ENCODE peak calls at places on chromosomes 4 and X, in seven cellular contexts. L, Q, Y, A, S, U and Z are unnamed samples.

GRCh38 chr4:24237709-24238108 is 346.6 kb downstream of the DHX15 start:
- DNase-seq in L (no peak), Q (no peak), Y (no peak), A (no peak), S (no peak), U (no peak), Z (no peak)

GRCh38 chrX:40109288-40110008 is 11.7 kb upstream of the BCOR start:
- DNase-seq in L (no peak), Q (peak), Y (no peak), A (no peak), S (peak), U (peak), Z (peak)

GRCh38 chrX:101485212-101486064 is at the start of gene ARMCX4:
- DNase-seq in L (no peak), Q (peak), Y (no peak), A (no peak), S (peak), U (no peak), Z (peak)

GRCh38 chr4:72797486-72797885 is 228.5 kb upstream of the ADAMTS3 start:
- DNase-seq in L (no peak), Q (no peak), Y (no peak), A (no peak), S (no peak), U (no peak), Z (no peak)

GRCh38 chr4:152698012-152698499 is 18.3 kb upstream of the TMEM154 start:
- DNase-seq in L (no peak), Q (no peak), Y (no peak), A (no peak), S (no peak), U (no peak), Z (no peak)

GRCh38 chr4:113603926-113604325 is 157.6 kb downstream of the CAMK2D start:
- DNase-seq in L (no peak), Q (no peak), Y (no peak), A (no peak), S (no peak), U (no peak), Z (no peak)

GRCh38 chr4:26807330-26807729 is 53.3 kb upstream of the STIM2 start:
- DNase-seq in L (no peak), Q (no peak), Y (no peak), A (no peak), S (no peak), U (no peak), Z (no peak)

GRCh38 chr4:99653921-99654890 is 3.4 kb downstream of the C4orf54 start:
- DNase-seq in L (no peak), Q (no peak), Y (no peak), A (no peak), S (no peak), U (no peak), Z (no peak)

GRCh38 chr4:140673729-140674128 is 82.5 kb downstream of the TBC1D9 start:
- DNase-seq in L (no peak), Q (no peak), Y (peak), A (no peak), S (no peak), U (no peak), Z (no peak)

GRCh38 chr4:182642831-182643230 is 274.4 kb downstream of the DCTD start:
- DNase-seq in L (no peak), Q (no peak), Y (no peak), A (no peak), S (no peak), U (peak), Z (no peak)

GRCh38 chr4:121666091-121666679 is 30.6 kb downstream of the ANXA5 start:
- DNase-seq in L (no peak), Q (no peak), Y (no peak), A (no peak), S (no peak), U (no peak), Z (no peak)

GRCh38 chr4:121668368-121669162 is 28.2 kb downstream of the ANXA5 start:
- DNase-seq in L (peak), Q (no peak), Y (peak), A (no peak), S (no peak), U (no peak), Z (no peak)

GRCh38 chr4:121674191-121674590 is 22.6 kb downstream of the ANXA5 start:
- DNase-seq in L (no peak), Q (no peak), Y (no peak), A (no peak), S (no peak), U (no peak), Z (no peak)

GRCh38 chr4:121665371-121665770 is 31.4 kb downstream of the ANXA5 start:
- DNase-seq in L (no peak), Q (no peak), Y (no peak), A (no peak), S (no peak), U (no peak), Z (no peak)

GRCh38 chr4:121669163-121669550 is 27.6 kb downstream of the ANXA5 start:
- DNase-seq in L (no peak), Q (no peak), Y (no peak), A (no peak), S (no peak), U (no peak), Z (no peak)
- H3K4me3 ChIP-seq in L (no peak), Q (no peak), Y (no peak), A (no peak), S (no peak), U (no peak), Z (no peak)

GRCh38 chrX:75113664-75114063 is 42.4 kb downstream of the ABCB7 start:
- DNase-seq in L (no peak), Q (no peak), Y (no peak), A (no peak), S (no peak), U (no peak), Z (no peak)

GRCh38 chrX:75118296-75118695 is 37.8 kb downstream of the ABCB7 start:
- DNase-seq in L (no peak), Q (no peak), Y (no peak), A (no peak), S (no peak), U (no peak), Z (no peak)

GRCh38 chrX:75114638-75115037 is 41.4 kb downstream of the ABCB7 start:
- DNase-seq in L (no peak), Q (no peak), Y (no peak), A (no peak), S (no peak), U (no peak), Z (no peak)

GRCh38 chrX:75115707-75116413 is 40.2 kb downstream of the ABCB7 start:
- DNase-seq in L (no peak), Q (no peak), Y (no peak), A (no peak), S (no peak), U (no peak), Z (no peak)
- H3K4me3 ChIP-seq in L (no peak), Q (no peak), Y (no peak), A (no peak), S (no peak), U (no peak), Z (no peak)

DNA sequence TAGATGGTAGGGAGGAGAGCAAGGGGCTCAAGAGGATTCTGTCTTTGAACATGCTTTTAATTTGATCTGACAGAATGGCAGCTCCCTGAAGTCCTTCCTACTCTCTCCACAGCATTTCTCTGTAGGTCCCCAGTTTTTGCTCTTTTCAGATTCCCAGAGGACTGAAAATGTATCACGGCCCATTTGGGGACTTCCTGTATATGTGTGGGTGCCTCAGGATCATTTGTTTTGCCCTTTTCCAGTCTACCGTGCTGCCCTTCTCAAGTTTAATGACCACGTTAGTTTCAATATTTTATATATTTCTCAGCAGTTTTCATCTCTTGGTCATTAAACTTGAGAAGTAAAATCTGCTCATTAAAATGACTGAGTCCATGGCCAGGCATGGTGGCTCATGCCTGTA is 2.3 kb downstream of the TBC1D1 start:
- DNase-seq in L (no peak), Q (no peak), Y (no peak), A (no peak), S (no peak), U (no peak), Z (no peak)
- H3K4me3 ChIP-seq in L (no peak), Q (no peak), Y (no peak), A (no peak), S (no peak), U (no peak), Z (no peak)

GRCh38 chr4:123579961-123580360 is 183.4 kb downstream of the SPRY1 start:
- DNase-seq in L (no peak), Q (no peak), Y (no peak), A (no peak), S (no peak), U (no peak), Z (no peak)
- H3K4me3 ChIP-seq in L (no peak), Q (no peak), Y (no peak), A (no peak), S (no peak), U (no peak), Z (no peak)

GRCh38 chrX:54325077-54325476 is 32.8 kb downstream of the WNK3 start:
- DNase-seq in L (no peak), Q (no peak), Y (no peak), A (no peak), S (no peak), U (no peak), Z (no peak)

GRCh38 chrX:54320067-54320466 is 37.8 kb downstream of the WNK3 start:
- DNase-seq in L (no peak), Q (no peak), Y (no peak), A (no peak), S (no peak), U (no peak), Z (no peak)
- H3K4me3 ChIP-seq in L (no peak), Q (no peak), Y (no peak), A (no peak), S (no peak), U (no peak), Z (no peak)

GRCh38 chr4:87783781-87784180 is 15.6 kb upstream of the IBSP start:
- DNase-seq in L (no peak), Q (no peak), Y (no peak), A (no peak), S (no peak), U (no peak), Z (no peak)

GRCh38 chr4:87781569-87781968 is 17.8 kb upstream of the IBSP start:
- DNase-seq in L (no peak), Q (no peak), Y (no peak), A (no peak), S (no peak), U (no peak), Z (no peak)

GRCh38 chr4:87785858-87786509 is 13.4 kb upstream of the IBSP start:
- DNase-seq in L (no peak), Q (no peak), Y (no peak), A (peak), S (no peak), U (no peak), Z (no peak)
- H3K4me3 ChIP-seq in L (no peak), Q (no peak), Y (no peak), A (no peak), S (no peak), U (no peak), Z (no peak)

GRCh38 chr4:1596393-1596792 is 87.7 kb downstream of the FAM53A start:
- DNase-seq in L (no peak), Q (no peak), Y (no peak), A (no peak), S (no peak), U (no peak), Z (no peak)
- H3K4me3 ChIP-seq in L (no peak), Q (no peak), Y (no peak), A (no peak), S (no peak), U (no peak), Z (no peak)